ENCODE peak calls at places on chromosome 17, in seven cellular contexts. F is progenitor cell of endocrine pancreas; B is foreskin melanocyte; W is activated T-cell treated with anti-CD3 and anti-CD28 coated beads for 1 hour; U is stimulated activated CD4-positive, alpha-beta T cell treated with anti-CD3 and anti-CD28 coated beads, TNF-alpha, amount 100 ng/mL, for 48 hours; S is activated CD4-positive, alpha-beta T cell treated with anti-CD3 and anti-CD28 coated beads for 48 hours; G is uterus. I is an unnamed sample.

GRCh38 chr17:78957076-78957475 is 22.6 kb downstream of the LGALS3BP start:
- DNase-seq in U (no peak), B (no peak), S (no peak), G (no peak), F (no peak), W (no peak), I (no peak)

GRCh38 chr17:67068999-67069398 is 24.6 kb downstream of the CACNG1 start:
- DNase-seq in S (no peak), B (peak; percentile 5), F (no peak), G (no peak), W (no peak), U (no peak), I (no peak)

GRCh38 chr17:49548506-49549310 is 27.0 kb upstream of the NXPH3 start:
- DNase-seq in W (no peak), S (no peak), G (no peak), B (no peak), U (no peak), F (no peak), I (no peak)

GRCh38 chr17:39104657-39105056 is 46.8 kb downstream of the PLXDC1 start:
- DNase-seq in B (peak; percentile 68), U (no peak), W (no peak), F (no peak), G (no peak), S (no peak), I (no peak)

GRCh38 chr17:1006054-1006453 is 9.1 kb downstream of the TIMM22 start:
- DNase-seq in B (no peak), W (no peak), S (no peak), F (no peak), G (no peak), U (no peak), I (no peak)

GRCh38 chr17:20189322-20189721 is 180.2 kb downstream of the SPECC1 start:
- DNase-seq in B (peak; percentile 90), W (no peak), S (no peak), G (no peak), F (no peak), U (no peak), I (no peak)

GRCh38 chr17:63476857-63477470 is at the start of gene ACE:
- DNase-seq in G (no peak), B (no peak), U (peak; percentile 7), W (peak; percentile 12), F (peak; percentile 44), S (peak; percentile 54), I (no peak)

GRCh38 chr17:21016826-21017225 is 26.0 kb downstream of the USP22 start:
- DNase-seq in S (no peak), B (no peak), G (no peak), W (no peak), U (no peak), F (no peak), I (no peak)

GRCh38 chr17:11332706-11333105 is 91.7 kb downstream of the SHISA6 start:
- DNase-seq in F (no peak), U (no peak), G (no peak), S (no peak), B (no peak), W (no peak), I (no peak)

GRCh38 chr17:58301504-58302150 is 20.9 kb upstream of the MPO start:
- DNase-seq in F (no peak), G (no peak), B (no peak), S (no peak), W (no peak), U (no peak), I (no peak)

GRCh38 chr17:79843475-79843916 is 4.3 kb upstream of the CBX4 start:
- DNase-seq in B (no peak), F (no peak), W (no peak), G (no peak), S (peak; percentile 24), U (no peak), I (no peak)

GRCh38 chr17:41334385-41334784 is 16.2 kb downstream of the KRT33A start:
- DNase-seq in U (no peak), G (no peak), F (no peak), S (no peak), W (no peak), B (no peak), I (no peak)

GRCh38 chr17:77470800-77471733 is 330.3 kb downstream of the SEC14L1 start:
- DNase-seq in S (no peak), G (peak; percentile 85), F (no peak), W (no peak), U (no peak), B (no peak), I (no peak)

GRCh38 chr17:55322451-55322985 is 57.8 kb downstream of the HLF start:
- DNase-seq in U (no peak), W (no peak), B (no peak), F (no peak), G (no peak), S (no peak), I (no peak)

GRCh38 chr17:80539022-80539421 is 5.6 kb upstream of the RPTOR start:
- DNase-seq in W (no peak), F (no peak), B (no peak), S (peak; percentile 8), G (no peak), U (no peak), I (no peak)

GRCh38 chr17:82973456-82974135 is 105.8 kb upstream of the METRNL start:
- DNase-seq in F (no peak), U (no peak), S (no peak), G (no peak), W (no peak), B (no peak), I (no peak)

GRCh38 chr17:27560668-27561067 is 70.3 kb upstream of the LGALS9 start:
- DNase-seq in W (no peak), B (no peak), F (no peak), U (no peak), G (peak; percentile 27), S (no peak), I (no peak)

I was measured in GM18507.